ENCODE peak calls at places on chromosome 2, in six cellular contexts. V, B, F, M, I and H are unnamed samples.

GRCh38 chr2:68448671-68449394 is 18.3 kb downstream of the FBXO48 start:
- DNase-seq in V (peak), B (no peak), F (no peak), M (no peak), I (no peak), H (no peak)

GRCh38 chr2:149076863-149077412 is 38.4 kb downstream of the LYPD6B start:
- DNase-seq in V (no peak), B (no peak), F (no peak), M (no peak), I (peak), H (no peak)

GRCh38 chr2:161237397-161238263 is 70.6 kb upstream of the PSMD14 start:
- DNase-seq in V (peak), B (peak), F (peak), M (peak), I (peak), H (peak)

GRCh38 chr2:237262838-237263771 is 150.9 kb downstream of the COL6A3 start:
- DNase-seq in V (no peak), B (no peak), F (no peak), M (no peak), I (no peak), H (no peak)

GRCh38 chr2:107737764-107738163 is 88.9 kb upstream of the RGPD4 start:
- DNase-seq in V (no peak), B (no peak), F (no peak), M (no peak), I (no peak), H (no peak)

GRCh38 chr2:11343626-11344341 is 652 bp downstream of the ROCK2 start:
- DNase-seq in V (peak), B (peak), F (no peak), M (peak), I (peak), H (peak)

GRCh38 chr2:168044579-168044978 is 202.8 kb downstream of the STK39 start:
- DNase-seq in V (no peak), B (no peak), F (no peak), M (no peak), I (no peak), H (no peak)

GRCh38 chr2:69789129-69789528 is 40.3 kb upstream of the GMCL1 start:
- DNase-seq in V (peak), B (no peak), F (no peak), M (no peak), I (peak), H (no peak)

GRCh38 chr2:240437861-240438809 is 2.7 kb downstream of the GPC1 start:
- DNase-seq in V (no peak), B (peak), F (peak), M (peak), I (peak), H (peak)

GRCh38 chr2:85539361-85540130 is 578 bp downstream of the MAT2A start:
- DNase-seq in V (peak), B (peak), F (peak), M (peak), I (peak), H (peak)

GRCh38 chr2:28294451-28294850 is 98.2 kb upstream of the FOSL2 start:
- DNase-seq in V (no peak), B (no peak), F (no peak), M (no peak), I (no peak), H (no peak)

GRCh38 chr2:32627441-32627900 is 379 bp upstream of the TTC27 start:
- DNase-seq in V (peak), B (peak), F (no peak), M (peak), I (peak), H (no peak)

GRCh38 chr2:152245653-152246052 is 70.1 kb upstream of the STAM2 start:
- DNase-seq in V (no peak), B (no peak), F (no peak), M (no peak), I (no peak), H (no peak)

GRCh38 chr2:240463866-240464481 is 28.5 kb downstream of the GPC1 start:
- DNase-seq in V (peak), B (no peak), F (no peak), M (no peak), I (no peak), H (no peak)

GRCh38 chr2:241551998-241552737 is 6.4 kb upstream of the BOK start:
- DNase-seq in V (no peak), B (no peak), F (no peak), M (no peak), I (peak), H (no peak)

GRCh38 chr2:98346259-98347236 is at the start of gene CNGA3:
- DNase-seq in V (no peak), B (no peak), F (no peak), M (no peak), I (peak), H (no peak)

DNA sequence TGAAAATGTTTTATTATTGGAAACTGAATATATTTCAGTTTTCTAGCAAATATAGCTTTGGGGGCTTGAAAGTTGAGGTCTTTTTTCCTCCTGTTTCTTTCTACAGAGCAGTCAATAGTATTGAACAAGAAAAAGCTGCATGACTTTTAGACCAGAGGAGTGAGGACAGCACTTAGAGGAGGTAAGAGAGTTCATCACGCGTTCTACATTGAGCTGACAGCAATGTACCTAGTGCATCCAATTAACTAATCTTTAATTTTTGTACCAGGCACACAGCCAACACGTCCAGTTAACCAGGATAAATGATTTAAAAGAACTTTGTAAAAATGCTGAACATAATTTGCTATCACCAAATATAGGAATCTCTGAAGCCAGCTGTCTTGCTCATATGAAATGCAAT is 20.8 kb upstream of the SPTBN1 start:
- DNase-seq in V (no peak), B (no peak), F (no peak), M (no peak), I (no peak), H (no peak)
- H3K27ac ChIP-seq in V (no peak), B (no peak), F (no peak), M (no peak), I (no peak), H (no peak)

GRCh38 chr2:72887836-72888437 is 729 bp downstream of the SPR start:
- DNase-seq in V (peak), B (peak), F (peak), M (peak), I (peak), H (peak)
- H3K27ac ChIP-seq in V (peak), B (peak), F (peak), M (peak), I (no peak), H (peak)

DNA sequence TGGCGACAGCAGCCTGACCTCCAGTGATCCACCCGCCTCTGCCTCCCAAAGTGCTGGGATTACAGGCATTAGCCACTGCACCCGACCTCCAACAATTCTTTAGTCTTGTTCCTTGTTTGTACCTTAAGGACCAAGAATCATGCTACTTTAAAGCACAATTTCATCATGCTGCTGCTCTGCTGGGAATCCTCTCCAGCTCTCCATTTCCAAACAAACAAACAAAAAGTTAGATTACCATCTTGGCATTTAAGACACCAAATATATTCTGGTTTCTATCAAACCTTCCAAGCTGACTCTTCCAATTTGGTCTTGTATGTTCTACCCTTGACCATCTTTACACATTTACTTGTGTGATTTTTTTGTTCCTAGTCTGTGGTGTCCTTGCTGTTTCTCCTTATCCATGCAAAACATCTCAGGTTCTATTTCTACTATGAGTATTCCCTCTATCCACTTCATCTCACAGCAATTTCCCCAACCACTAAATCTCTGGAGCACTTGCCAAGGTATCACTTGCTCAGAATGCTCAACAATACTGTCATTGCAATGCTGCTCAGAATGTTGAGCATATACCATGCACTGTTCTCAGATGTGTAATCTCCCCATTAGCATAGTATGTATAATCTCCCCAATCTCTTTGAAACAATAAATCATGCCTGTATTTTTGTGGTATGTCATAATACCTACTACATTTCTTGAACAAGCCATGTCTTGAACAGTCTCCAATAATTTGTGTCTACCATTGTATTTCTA is 73.2 kb upstream of the GALNT5 start:
- DNase-seq in V (no peak), B (no peak), F (no peak), M (no peak), I (no peak), H (no peak)
- H3K27ac ChIP-seq in V (no peak), B (no peak), F (no peak), M (no peak), I (no peak), H (no peak)

GRCh38 chr2:238418999-238419546 is 7.7 kb upstream of the ASB1 start:
- DNase-seq in V (no peak), B (no peak), F (no peak), M (no peak), I (no peak), H (no peak)

GRCh38 chr2:238418196-238418998 is 8.3 kb upstream of the ASB1 start:
- DNase-seq in V (no peak), B (no peak), F (no peak), M (no peak), I (no peak), H (no peak)

GRCh38 chr2:238412067-238412767 is 14.5 kb upstream of the ASB1 start:
- DNase-seq in V (no peak), B (no peak), F (no peak), M (no peak), I (no peak), H (no peak)

GRCh38 chr2:238415893-238416292 is 10.8 kb upstream of the ASB1 start:
- DNase-seq in V (no peak), B (no peak), F (no peak), M (no peak), I (no peak), H (no peak)

GRCh38 chr2:238415036-238415764 is 11.5 kb upstream of the ASB1 start:
- DNase-seq in V (no peak), B (no peak), F (no peak), M (no peak), I (peak), H (no peak)
- H3K27ac ChIP-seq in V (no peak), B (no peak), F (no peak), M (no peak), I (no peak), H (no peak)